ENCODE peak calls at places on chromosomes 13 and 19, in five cellular contexts. X is IMR-90; T is endothelial cell; Y is heart right ventricle; H is CD8-positive, alpha-beta T cell. I is an unnamed sample.

GRCh38 chr19:3285647-3286176 is 61.3 kb downstream of the CELF5 start:
- DNase-seq in H (no peak), T (peak; percentile 64), X (no peak), Y (no peak), I (peak; percentile 75)

GRCh38 chr19:38233740-38234251 is 9.8 kb upstream of the DPF1 start:
- DNase-seq in Y (peak; percentile 87), H (peak; percentile 70), T (peak; percentile 92), X (peak; percentile 59), I (peak; percentile 87)

GRCh38 chr19:19094513-19094912 is 30.7 kb downstream of the SLC25A42 start:
- DNase-seq in Y (no peak), T (no peak), X (no peak), H (no peak), I (no peak)

GRCh38 chr13:42395066-42395821 is 123.3 kb downstream of the AKAP11 start:
- DNase-seq in H (no peak), T (no peak), Y (no peak), X (no peak), I (no peak)

GRCh38 chr19:17739121-17739875 is 12.0 kb upstream of the FCHO1 start:
- DNase-seq in H (no peak), Y (peak; percentile 26), X (no peak), T (no peak), I (peak; percentile 73)

GRCh38 chr19:39709026-39709872 is 5.0 kb downstream of the LGALS14 start:
- DNase-seq in Y (no peak), H (no peak), T (no peak), X (no peak), I (no peak)

GRCh38 chr13:24005711-24006281 is 108.5 kb upstream of the C1QTNF9B start:
- DNase-seq in X (no peak), Y (no peak), H (no peak), T (no peak), I (peak; percentile 37)

GRCh38 chr13:110913322-110913721 is 1.5 kb downstream of the ANKRD10 start:
- DNase-seq in X (peak; percentile 26), H (no peak), T (no peak), Y (no peak), I (no peak)

GRCh38 chr19:1066251-1066747 is 668 bp upstream of the ARHGAP45 start:
- DNase-seq in X (no peak), Y (no peak), T (no peak), H (no peak), I (no peak)

GRCh38 chr19:18951721-18952281 is 10.8 kb upstream of the HOMER3 start:
- DNase-seq in X (no peak), Y (no peak), H (no peak), T (no peak), I (no peak)

GRCh38 chr19:883661-884211 is 9.3 kb downstream of the MED16 start:
- DNase-seq in X (no peak), Y (no peak), H (no peak), T (no peak), I (no peak)

GRCh38 chr19:17424743-17425365 is 5.0 kb downstream of the MVB12A start:
- DNase-seq in T (peak; percentile 80), X (peak; percentile 23), H (no peak), Y (peak; percentile 34), I (peak; percentile 70)

GRCh38 chr19:33260628-33261418 is 35.2 kb upstream of the SLC7A10 start:
- DNase-seq in Y (no peak), X (no peak), H (no peak), T (no peak), I (no peak)

GRCh38 chr13:75830842-75831241 is 194.7 kb downstream of the LMO7 start:
- DNase-seq in H (no peak), T (no peak), Y (no peak), X (peak; percentile 78), I (no peak)

GRCh38 chr13:50089633-50090032 is 74.4 kb downstream of the KCNRG start:
- DNase-seq in H (no peak), X (no peak), T (no peak), Y (no peak), I (no peak)

GRCh38 chr13:44575741-44576395 is at the start of gene TSC22D1:
- DNase-seq in X (peak; percentile 56), H (peak; percentile 57), Y (peak; percentile 48), T (peak; percentile 50), I (peak; percentile 52)
- TF ChIP-seq CTCF in X (no peak), H (no peak), Y (no peak), T (no peak), I (no peak)

GRCh38 chr13:45472171-45472705 is 7.5 kb downstream of the COG3 start:
- DNase-seq in Y (no peak), H (no peak), X (peak; percentile 20), T (no peak), I (no peak)

GRCh38 chr13:45473627-45474026 is 8.9 kb downstream of the COG3 start:
- DNase-seq in X (no peak), T (no peak), H (no peak), Y (no peak), I (no peak)

GRCh38 chr13:45479661-45480060 is 14.9 kb downstream of the COG3 start:
- DNase-seq in H (no peak), X (no peak), Y (no peak), T (no peak), I (no peak)

GRCh38 chr13:45474584-45475454 is 10.1 kb downstream of the COG3 start:
- DNase-seq in T (no peak), H (no peak), X (no peak), Y (no peak), I (no peak)
- TF ChIP-seq CTCF in T (no peak), H (no peak), X (no peak), Y (no peak), I (no peak)

DNA sequence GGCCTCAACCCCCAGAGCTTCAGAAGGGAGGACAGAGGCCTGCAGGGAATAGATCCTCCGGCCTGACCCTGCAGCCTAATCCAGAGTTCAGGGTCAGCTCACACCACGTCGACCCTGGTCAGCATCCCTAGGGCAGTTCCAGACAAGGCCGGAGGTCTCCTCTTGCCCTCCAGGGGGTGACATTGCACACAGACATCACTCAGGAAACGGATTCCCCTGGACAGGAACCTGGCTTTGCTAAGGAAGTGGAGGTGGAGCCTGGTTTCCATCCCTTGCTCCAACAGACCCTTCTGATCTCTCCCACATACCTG is 969 bp upstream of the CEACAM5 start:
- DNase-seq in X (no peak), T (no peak), Y (no peak), H (no peak), I (no peak)
- TF ChIP-seq CTCF in X (no peak), T (no peak), Y (no peak), H (no peak), I (no peak)

GRCh38 chr13:107906131-107906530 is 309.2 kb downstream of the LIG4 start:
- DNase-seq in H (no peak), Y (no peak), X (no peak), T (no peak), I (no peak)
- TF ChIP-seq CTCF in H (no peak), Y (no peak), X (no peak), T (no peak), I (no peak)

GRCh38 chr13:91078093-91078679 is 269.3 kb upstream of the MIR17HG start:
- DNase-seq in X (no peak), T (no peak), Y (no peak), H (no peak), I (peak; percentile 13)
- TF ChIP-seq CTCF in X (no peak), T (peak; percentile 69), Y (peak; percentile 35), H (no peak), I (no peak)

DNA sequence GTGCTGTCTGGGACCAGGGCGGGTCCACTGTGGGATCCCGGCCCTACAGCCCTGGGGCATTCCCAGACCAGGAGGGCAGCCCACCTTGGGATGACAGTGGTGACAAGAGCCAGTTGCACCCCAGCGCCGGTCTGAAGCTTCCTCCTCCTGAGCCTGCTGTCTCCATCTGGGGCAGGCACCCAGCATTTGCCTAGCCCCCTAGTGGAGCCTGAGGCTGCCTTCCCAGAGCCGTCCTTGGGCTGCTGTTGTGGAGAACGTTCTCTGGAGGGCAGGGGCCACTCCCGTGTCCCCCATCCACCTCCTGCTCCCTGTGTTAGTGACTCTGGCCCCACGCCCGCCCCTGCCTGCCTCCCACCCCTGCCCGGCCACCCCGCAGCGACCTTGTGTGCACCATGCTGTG is 148.5 kb downstream of the KDM4B start:
- DNase-seq in H (no peak), T (no peak), Y (no peak), X (no peak), I (no peak)
- TF ChIP-seq CTCF in H (no peak), T (no peak), Y (no peak), X (no peak), I (no peak)